ENCODE peak calls at places on chromosome 13, in five cellular contexts. One of them, this sample, is unnamed.

GRCh38 chr13:109904218-109904617 is 117.8 kb upstream of the IRS2 start:
- DNase-seq in IMR-90: no peak
- DNase-seq in neuronal stem cell: no peak
- DNase-seq in H9: peak
- DNase-seq in mesenchymal stem cell: no peak
- DNase-seq in this sample: peak

GRCh38 chr13:108322206-108322824 is 52.8 kb downstream of the TNFSF13B start:
- DNase-seq in H9: no peak
- DNase-seq in neuronal stem cell: peak
- DNase-seq in mesenchymal stem cell: peak
- DNase-seq in IMR-90: peak
- DNase-seq in this sample: peak

GRCh38 chr13:27476943-27477681 is 26.7 kb upstream of the MTIF3 start:
- DNase-seq in mesenchymal stem cell: peak
- DNase-seq in IMR-90: peak
- DNase-seq in H9: no peak
- DNase-seq in neuronal stem cell: no peak
- DNase-seq in this sample: no peak

GRCh38 chr13:56906909-56907308 is 233.8 kb upstream of the PRR20A start:
- DNase-seq in IMR-90: no peak
- DNase-seq in H9: no peak
- DNase-seq in neuronal stem cell: no peak
- DNase-seq in mesenchymal stem cell: no peak
- DNase-seq in this sample: no peak

GRCh38 chr13:78319101-78319627 is 284.2 kb downstream of the POU4F1 start:
- DNase-seq in IMR-90: no peak
- DNase-seq in H9: no peak
- DNase-seq in neuronal stem cell: no peak
- DNase-seq in mesenchymal stem cell: no peak
- DNase-seq in this sample: no peak

GRCh38 chr13:112954488-112955270 is 14.3 kb upstream of the MCF2L start:
- DNase-seq in IMR-90: no peak
- DNase-seq in mesenchymal stem cell: no peak
- DNase-seq in H9: no peak
- DNase-seq in neuronal stem cell: no peak
- DNase-seq in this sample: no peak

GRCh38 chr13:91017031-91017668 is 330.3 kb upstream of the MIR17HG start:
- DNase-seq in H9: peak
- DNase-seq in mesenchymal stem cell: peak
- DNase-seq in IMR-90: peak
- DNase-seq in neuronal stem cell: peak
- DNase-seq in this sample: peak

GRCh38 chr13:109998808-109999528 is 212.6 kb upstream of the IRS2 start:
- DNase-seq in neuronal stem cell: no peak
- DNase-seq in mesenchymal stem cell: peak
- DNase-seq in IMR-90: peak
- DNase-seq in H9: no peak
- DNase-seq in this sample: peak

GRCh38 chr13:112855859-112856258 is 113.2 kb upstream of the MCF2L start:
- DNase-seq in IMR-90: no peak
- DNase-seq in neuronal stem cell: no peak
- DNase-seq in mesenchymal stem cell: no peak
- DNase-seq in H9: no peak
- DNase-seq in this sample: no peak

GRCh38 chr13:39684531-39685137 is 29.2 kb downstream of the COG6 start:
- DNase-seq in neuronal stem cell: peak
- DNase-seq in mesenchymal stem cell: peak
- DNase-seq in IMR-90: peak
- DNase-seq in H9: no peak
- DNase-seq in this sample: peak

GRCh38 chr13:46165485-46166220 is 16.3 kb downstream of the LCP1 start:
- DNase-seq in H9: no peak
- DNase-seq in IMR-90: no peak
- DNase-seq in mesenchymal stem cell: no peak
- DNase-seq in neuronal stem cell: no peak
- DNase-seq in this sample: no peak

GRCh38 chr13:100014621-100015020 is 33.0 kb downstream of the ZIC2 start:
- DNase-seq in mesenchymal stem cell: no peak
- DNase-seq in neuronal stem cell: no peak
- DNase-seq in IMR-90: no peak
- DNase-seq in H9: no peak
- DNase-seq in this sample: peak

GRCh38 chr13:87810391-87810801 is 139.2 kb downstream of the SLITRK5 start:
- DNase-seq in H9: peak
- DNase-seq in neuronal stem cell: no peak
- DNase-seq in mesenchymal stem cell: peak
- DNase-seq in IMR-90: no peak
- DNase-seq in this sample: no peak

GRCh38 chr13:93249259-93249917 is 22.8 kb downstream of the GPC6 start:
- DNase-seq in H9: no peak
- DNase-seq in IMR-90: peak
- DNase-seq in mesenchymal stem cell: peak
- DNase-seq in neuronal stem cell: no peak
- DNase-seq in this sample: peak

GRCh38 chr13:34941436-34941834 is 635 bp upstream of the NBEA start:
- DNase-seq in neuronal stem cell: no peak
- DNase-seq in mesenchymal stem cell: no peak
- DNase-seq in IMR-90: no peak
- DNase-seq in H9: no peak
- DNase-seq in this sample: no peak

GRCh38 chr13:108974686-108975085 is 345.3 kb downstream of the MYO16 start:
- DNase-seq in IMR-90: no peak
- DNase-seq in neuronal stem cell: no peak
- DNase-seq in H9: no peak
- DNase-seq in mesenchymal stem cell: peak
- DNase-seq in this sample: no peak

GRCh38 chr13:91647361-91647970 is 249.0 kb downstream of the GPC5 start:
- DNase-seq in IMR-90: peak
- DNase-seq in H9: peak
- DNase-seq in neuronal stem cell: peak
- DNase-seq in mesenchymal stem cell: no peak
- DNase-seq in this sample: peak

GRCh38 chr13:73341748-73342147 is 282.9 kb downstream of the KLF5 start:
- DNase-seq in IMR-90: peak
- DNase-seq in H9: peak
- DNase-seq in mesenchymal stem cell: peak
- DNase-seq in neuronal stem cell: no peak
- DNase-seq in this sample: peak

GRCh38 chr13:77859450-77859849 is 59.2 kb downstream of the EDNRB start:
- DNase-seq in neuronal stem cell: no peak
- DNase-seq in mesenchymal stem cell: peak
- DNase-seq in H9: no peak
- DNase-seq in IMR-90: peak
- DNase-seq in this sample: peak

GRCh38 chr13:39565036-39565949 is 37.7 kb downstream of the LHFPL6 start:
- DNase-seq in H9: peak
- DNase-seq in IMR-90: peak
- DNase-seq in mesenchymal stem cell: peak
- DNase-seq in neuronal stem cell: no peak
- DNase-seq in this sample: peak

GRCh38 chr13:111850458-111850857 is 216.5 kb upstream of the SOX1 start:
- DNase-seq in IMR-90: no peak
- DNase-seq in neuronal stem cell: no peak
- DNase-seq in H9: no peak
- DNase-seq in mesenchymal stem cell: no peak
- DNase-seq in this sample: no peak

GRCh38 chr13:61880576-61881283 is 465.1 kb upstream of the PCDH20 start:
- DNase-seq in IMR-90: peak
- DNase-seq in H9: peak
- DNase-seq in neuronal stem cell: no peak
- DNase-seq in mesenchymal stem cell: peak
- DNase-seq in this sample: peak

GRCh38 chr13:20997301-20998061 is 63.9 kb downstream of the LATS2 start:
- DNase-seq in mesenchymal stem cell: peak
- DNase-seq in IMR-90: peak
- DNase-seq in H9: peak
- DNase-seq in neuronal stem cell: no peak
- DNase-seq in this sample: peak

GRCh38 chr13:71525004-71525403 is 342.0 kb downstream of the DACH1 start:
- DNase-seq in mesenchymal stem cell: no peak
- DNase-seq in neuronal stem cell: no peak
- DNase-seq in H9: no peak
- DNase-seq in IMR-90: no peak
- DNase-seq in this sample: no peak

GRCh38 chr13:36212789-36213188 is 1.6 kb downstream of the SOHLH2 start:
- DNase-seq in neuronal stem cell: no peak
- DNase-seq in IMR-90: no peak
- DNase-seq in mesenchymal stem cell: no peak
- DNase-seq in H9: no peak
- DNase-seq in this sample: no peak

GRCh38 chr13:79742923-79743322 is 262.0 kb downstream of the NDFIP2 start:
- DNase-seq in mesenchymal stem cell: no peak
- DNase-seq in IMR-90: no peak
- DNase-seq in H9: no peak
- DNase-seq in neuronal stem cell: no peak
- DNase-seq in this sample: peak

GRCh38 chr13:25232937-25233515 is 54.3 kb downstream of the MTMR6 start:
- DNase-seq in mesenchymal stem cell: peak
- DNase-seq in IMR-90: peak
- DNase-seq in neuronal stem cell: no peak
- DNase-seq in H9: no peak
- DNase-seq in this sample: peak

GRCh38 chr13:77985866-77986636 is 67.4 kb upstream of the EDNRB start:
- DNase-seq in mesenchymal stem cell: no peak
- DNase-seq in H9: no peak
- DNase-seq in neuronal stem cell: no peak
- DNase-seq in IMR-90: no peak
- DNase-seq in this sample: no peak

GRCh38 chr13:35818577-35819165 is 312.5 kb downstream of the DCLK1 start:
- DNase-seq in IMR-90: peak
- DNase-seq in mesenchymal stem cell: peak
- DNase-seq in neuronal stem cell: peak
- DNase-seq in H9: no peak
- DNase-seq in this sample: peak

GRCh38 chr13:43787998-43788397 is 1.2 kb upstream of the ENOX1 start:
- DNase-seq in neuronal stem cell: peak
- DNase-seq in IMR-90: peak
- DNase-seq in mesenchymal stem cell: peak
- DNase-seq in H9: no peak
- DNase-seq in this sample: peak

GRCh38 chr13:68160466-68160865 is 930.3 kb upstream of the PCDH9 start:
- DNase-seq in neuronal stem cell: no peak
- DNase-seq in mesenchymal stem cell: no peak
- DNase-seq in H9: no peak
- DNase-seq in IMR-90: no peak
- DNase-seq in this sample: no peak

GRCh38 chr13:110683203-110683883 is 22.6 kb downstream of the CARS2 start:
- DNase-seq in H9: no peak
- DNase-seq in mesenchymal stem cell: peak
- DNase-seq in IMR-90: peak
- DNase-seq in neuronal stem cell: no peak
- DNase-seq in this sample: no peak

GRCh38 chr13:30119476-30119875 is 187.9 kb downstream of the KATNAL1 start:
- DNase-seq in mesenchymal stem cell: peak
- DNase-seq in H9: no peak
- DNase-seq in neuronal stem cell: no peak
- DNase-seq in IMR-90: peak
- DNase-seq in this sample: peak

GRCh38 chr13:108227651-108228272 is 9.6 kb downstream of the ABHD13 start:
- DNase-seq in mesenchymal stem cell: peak
- DNase-seq in IMR-90: peak
- DNase-seq in H9: no peak
- DNase-seq in neuronal stem cell: no peak
- DNase-seq in this sample: peak

GRCh38 chr13:94950303-94950702 is 238.0 kb upstream of the SOX21 start:
- DNase-seq in H9: no peak
- DNase-seq in neuronal stem cell: no peak
- DNase-seq in mesenchymal stem cell: peak
- DNase-seq in IMR-90: no peak
- DNase-seq in this sample: no peak

GRCh38 chr13:77022341-77022740 is 4.6 kb downstream of the FBXL3 start:
- DNase-seq in IMR-90: peak
- DNase-seq in H9: no peak
- DNase-seq in mesenchymal stem cell: peak
- DNase-seq in neuronal stem cell: no peak
- DNase-seq in this sample: no peak

GRCh38 chr13:110869805-110870706 is 44.8 kb downstream of the ANKRD10 start:
- DNase-seq in H9: peak
- DNase-seq in IMR-90: peak
- DNase-seq in neuronal stem cell: no peak
- DNase-seq in mesenchymal stem cell: peak
- DNase-seq in this sample: peak

GRCh38 chr13:80529734-80530133 is 188.8 kb upstream of the SPRY2 start:
- DNase-seq in mesenchymal stem cell: no peak
- DNase-seq in neuronal stem cell: no peak
- DNase-seq in IMR-90: no peak
- DNase-seq in H9: no peak
- DNase-seq in this sample: no peak

GRCh38 chr13:21683034-21683733 is 12.3 kb downstream of the FGF9 start:
- DNase-seq in neuronal stem cell: no peak
- DNase-seq in IMR-90: peak
- DNase-seq in mesenchymal stem cell: peak
- DNase-seq in H9: no peak
- DNase-seq in this sample: peak

GRCh38 chr13:37788346-37788745 is 81.2 kb downstream of the TRPC4 start:
- DNase-seq in IMR-90: no peak
- DNase-seq in mesenchymal stem cell: no peak
- DNase-seq in H9: no peak
- DNase-seq in neuronal stem cell: no peak
- DNase-seq in this sample: no peak
- H4K91ac ChIP-seq in IMR-90: no peak
- H4K91ac ChIP-seq in mesenchymal stem cell: no peak
- H4K91ac ChIP-seq in H9: no peak
- H4K91ac ChIP-seq in neuronal stem cell: no peak
- H4K91ac ChIP-seq in this sample: no peak

DNA sequence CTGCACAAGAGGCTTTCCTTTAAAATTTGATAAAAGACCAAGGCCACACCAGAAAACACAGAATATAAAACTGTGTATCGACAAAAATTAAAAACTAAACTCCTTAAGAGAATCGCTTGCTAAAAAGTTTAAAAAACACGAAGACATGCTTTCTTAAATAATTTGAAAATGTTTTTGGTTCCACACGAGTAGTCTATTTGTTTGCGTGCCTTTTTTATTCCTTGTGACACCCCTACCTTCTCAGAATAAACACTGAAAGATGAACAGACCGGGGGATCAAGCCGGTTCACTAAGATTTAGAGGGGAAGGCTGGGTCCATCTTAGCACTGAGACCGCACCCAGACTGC is 256.4 kb upstream of the STARD13 start:
- DNase-seq in IMR-90: no peak
- DNase-seq in H9: no peak
- DNase-seq in neuronal stem cell: no peak
- DNase-seq in mesenchymal stem cell: no peak
- DNase-seq in this sample: no peak
- H4K91ac ChIP-seq in IMR-90: peak
- H4K91ac ChIP-seq in H9: no peak
- H4K91ac ChIP-seq in neuronal stem cell: no peak
- H4K91ac ChIP-seq in mesenchymal stem cell: peak
- H4K91ac ChIP-seq in this sample: peak

GRCh38 chr13:114134111-114134943 is 1.9 kb upstream of the RASA3 start:
- DNase-seq in mesenchymal stem cell: no peak
- DNase-seq in IMR-90: no peak
- DNase-seq in H9: no peak
- DNase-seq in neuronal stem cell: no peak
- DNase-seq in this sample: no peak
- H4K91ac ChIP-seq in mesenchymal stem cell: no peak
- H4K91ac ChIP-seq in IMR-90: no peak
- H4K91ac ChIP-seq in H9: no peak
- H4K91ac ChIP-seq in neuronal stem cell: no peak
- H4K91ac ChIP-seq in this sample: no peak

GRCh38 chr13:51168623-51169022 is 53.6 kb upstream of the FAM124A start:
- DNase-seq in IMR-90: no peak
- DNase-seq in H9: peak
- DNase-seq in neuronal stem cell: no peak
- DNase-seq in mesenchymal stem cell: no peak
- DNase-seq in this sample: no peak
- H4K91ac ChIP-seq in IMR-90: no peak
- H4K91ac ChIP-seq in H9: no peak
- H4K91ac ChIP-seq in neuronal stem cell: no peak
- H4K91ac ChIP-seq in mesenchymal stem cell: no peak
- H4K91ac ChIP-seq in this sample: no peak